ENCODE peak calls at places on chromosomes 6 and 20, in four cellular contexts. U is suprapubic skin, P is heart right ventricle, Z is pancreas. K is an unnamed sample.

GRCh38 chr6:47246556-47246955 is 63.1 kb downstream of the TNFRSF21 start:
- DNase-seq in Z (no peak), P (no peak), U (no peak), K (no peak)

GRCh38 chr6:151590742-151591141 is 96.9 kb downstream of the CCDC170 start:
- DNase-seq in P (no peak), U (no peak), Z (no peak), K (no peak)

GRCh38 chr20:44598413-44599290 is 16.3 kb downstream of the PKIG start:
- DNase-seq in U (no peak), P (peak; percentile 64), Z (no peak), K (no peak)

GRCh38 chr6:10584607-10585006 is 63.5 kb downstream of the GCNT2 start:
- DNase-seq in P (no peak), Z (no peak), U (no peak), K (no peak)

GRCh38 chr6:52328303-52328662 is 33.7 kb upstream of the PAQR8 start:
- DNase-seq in U (no peak), P (no peak), Z (no peak), K (no peak)

GRCh38 chr20:4471221-4471620 is 250.5 kb upstream of the PRND start:
- DNase-seq in P (no peak), U (no peak), Z (no peak), K (no peak)

GRCh38 chr20:6636209-6637159 is 131.0 kb upstream of the BMP2 start:
- DNase-seq in P (no peak), Z (peak; percentile 44), U (no peak), K (no peak)

GRCh38 chr20:31572042-31572700 is 32.9 kb upstream of the ID1 start:
- DNase-seq in U (no peak), Z (no peak), P (no peak), K (no peak)

GRCh38 chr6:169847773-169848380 is 96.5 kb downstream of the ERMARD start:
- DNase-seq in Z (no peak), P (no peak), U (no peak), K (peak; percentile 67)

GRCh38 chr6:125519367-125519766 is 217.6 kb upstream of the HDDC2 start:
- DNase-seq in U (no peak), Z (no peak), P (no peak), K (no peak)

GRCh38 chr6:75204959-75205775 is 686 bp downstream of the COL12A1 start:
- DNase-seq in P (peak; percentile 31), U (peak; percentile 82), Z (no peak), K (peak; percentile 90)

GRCh38 chr6:31558631-31559500 is 11.5 kb downstream of the NFKBIL1 start:
- DNase-seq in Z (no peak), P (no peak), U (no peak), K (no peak)

GRCh38 chr6:164085552-164086325 is 671.2 kb downstream of the QKI start:
- DNase-seq in Z (peak; percentile 54), U (no peak), P (peak; percentile 81), K (peak; percentile 91)

GRCh38 chr20:13671500-13672288 is 33.0 kb upstream of the TASP1 start:
- DNase-seq in P (no peak), Z (no peak), U (no peak), K (no peak)

GRCh38 chr6:25637946-25638345 is 14.1 kb upstream of the SCGN start:
- DNase-seq in Z (peak; percentile 62), P (no peak), U (no peak), K (no peak)

GRCh38 chr20:49712918-49713778 is 530 bp downstream of the B4GALT5 start:
- DNase-seq in P (peak; percentile 53), U (peak; percentile 81), Z (peak; percentile 41), K (peak; percentile 75)

GRCh38 chr6:112309244-112309643 is 37.9 kb upstream of the RFPL4B start:
- DNase-seq in P (no peak), Z (no peak), U (no peak), K (no peak)

GRCh38 chr6:82022614-82023102 is 224.9 kb downstream of the IBTK start:
- DNase-seq in P (no peak), Z (no peak), U (no peak), K (no peak)

GRCh38 chr20:64095927-64096326 is 11.4 kb downstream of the NPBWR2 start:
- DNase-seq in P (no peak), Z (no peak), U (no peak), K (no peak)

GRCh38 chr6:21556968-21557721 is 36.4 kb upstream of the SOX4 start:
- DNase-seq in P (no peak), Z (peak; percentile 19), U (no peak), K (no peak)

GRCh38 chr6:24016857-24017256 is 109.2 kb upstream of the NRSN1 start:
- DNase-seq in U (no peak), P (no peak), Z (no peak), K (no peak)

GRCh38 chr6:42320762-42321161 is 103.1 kb upstream of the MRPS10 start:
- DNase-seq in U (no peak), P (no peak), Z (no peak), K (no peak)

GRCh38 chr6:147738516-147739187 is 230.2 kb downstream of the SAMD5 start:
- DNase-seq in P (no peak), Z (no peak), U (no peak), K (no peak)

GRCh38 chr20:43563991-43564390 is 5.2 kb downstream of the SGK2 start:
- DNase-seq in U (no peak), P (no peak), Z (no peak), K (no peak)

GRCh38 chr6:2155206-2155605 is 90.2 kb downstream of the GMDS start:
- DNase-seq in P (no peak), U (no peak), Z (no peak), K (no peak)

GRCh38 chr6:34743625-34744293 is 13.5 kb upstream of the SNRPC start:
- DNase-seq in P (no peak), Z (no peak), U (peak; percentile 61), K (no peak)

GRCh38 chr20:44963325-44964215 is 2.7 kb upstream of the STK4 start:
- DNase-seq in U (no peak), P (no peak), Z (no peak), K (no peak)

GRCh38 chr6:36679043-36679821 is 718 bp downstream of the CDKN1A start:
- DNase-seq in P (peak; percentile 82), Z (peak; percentile 82), U (peak; percentile 94), K (peak; percentile 96)

GRCh38 chr6:165704001-165704748 is 41.1 kb upstream of the PDE10A start:
- DNase-seq in U (no peak), P (no peak), Z (no peak), K (no peak)

GRCh38 chr20:9971746-9972145 is 63.0 kb upstream of the ANKEF1 start:
- DNase-seq in P (no peak), Z (no peak), U (no peak), K (no peak)

GRCh38 chr20:9978395-9979004 is 56.3 kb upstream of the ANKEF1 start:
- DNase-seq in P (no peak), U (no peak), Z (peak; percentile 37), K (no peak)

GRCh38 chr20:9977629-9978028 is 57.2 kb upstream of the ANKEF1 start:
- DNase-seq in Z (no peak), P (no peak), U (no peak), K (no peak)

GRCh38 chr20:9969626-9970025 is 65.2 kb upstream of the ANKEF1 start:
- DNase-seq in P (no peak), Z (no peak), U (no peak), K (no peak)

DNA sequence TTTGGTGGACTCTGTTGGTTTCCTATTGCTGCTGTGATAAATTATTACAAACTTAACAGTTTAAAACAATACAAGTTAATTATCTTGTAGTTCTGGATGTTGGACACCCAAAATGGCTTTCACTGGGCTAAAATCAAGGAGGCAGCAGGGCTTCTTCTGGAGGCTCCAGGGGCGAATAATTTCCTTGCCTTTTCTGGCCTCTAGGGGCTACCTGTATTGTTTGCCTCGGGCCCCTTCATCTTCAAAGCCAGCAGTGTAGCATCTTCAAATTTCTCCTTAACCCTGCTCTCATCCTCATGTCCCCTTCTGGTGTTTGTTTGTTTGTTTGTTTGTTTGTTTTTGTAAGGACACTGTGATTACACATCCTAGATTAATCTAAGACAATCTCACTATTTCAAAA is 60.5 kb upstream of the ANKEF1 start:
- DNase-seq in Z (no peak), U (no peak), P (no peak), K (no peak)
- TF ChIP-seq CTCF in Z (no peak), U (no peak), P (no peak), K (no peak)

DNA sequence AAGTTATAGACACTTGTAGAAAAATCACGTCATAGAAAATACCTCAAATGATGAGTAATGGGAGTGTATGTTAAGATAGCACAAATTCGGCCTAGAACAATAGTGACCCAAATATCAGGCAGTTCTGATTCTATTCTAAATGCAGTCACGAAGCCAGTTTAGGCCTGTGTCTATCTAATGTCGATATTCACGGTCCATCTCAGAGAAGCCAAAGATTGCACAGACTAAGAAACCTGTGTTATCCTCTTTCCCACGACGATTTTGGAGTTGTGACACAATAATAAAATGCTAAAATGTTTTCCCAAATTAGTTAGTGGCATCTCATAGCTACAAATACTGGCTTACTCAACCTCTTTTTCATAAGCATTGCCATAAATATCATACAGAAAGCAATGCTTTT is 4.0 kb downstream of the HIVEP2 start:
- DNase-seq in Z (no peak), P (no peak), U (no peak), K (no peak)
- H3K4me3 ChIP-seq in Z (no peak overlapping the region), P (no peak overlapping the region), U (no peak overlapping the region), K (no peak overlapping the region)

DNA sequence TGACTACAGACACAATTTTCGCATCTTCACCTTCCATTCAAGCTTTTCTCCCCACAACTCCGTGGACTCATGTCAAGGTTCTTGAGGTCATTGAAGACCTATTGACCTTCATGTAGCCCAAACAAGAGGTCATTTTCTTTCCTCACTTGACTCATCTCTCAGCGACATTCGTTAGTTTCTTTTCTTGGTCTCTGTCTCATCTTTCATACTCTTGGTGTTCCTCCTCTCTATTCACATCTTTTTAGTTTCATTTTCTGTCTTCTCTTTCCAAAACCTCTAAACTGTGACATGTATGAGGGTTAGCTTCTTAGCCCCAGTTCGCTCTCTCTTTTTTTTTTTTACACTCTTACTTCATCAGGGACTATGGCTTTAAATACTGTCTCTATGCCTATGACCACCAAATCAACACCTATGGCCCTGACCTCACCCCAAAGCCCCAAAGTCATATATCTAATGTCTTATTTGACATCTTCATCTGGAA is 128.6 kb upstream of the BACH2 start:
- DNase-seq in U (no peak), Z (no peak), P (no peak), K (no peak)
- H3K27ac ChIP-seq in U (no peak overlapping the region), Z (no peak overlapping the region), P (no peak overlapping the region), K (no peak overlapping the region)

GRCh38 chr20:11716239-11716944 is 201.3 kb upstream of the BTBD3 start:
- DNase-seq in Z (no peak), P (no peak), U (no peak), K (no peak)
- TF ChIP-seq CTCF in Z (peak; percentile 6), P (no peak), U (no peak), K (no peak)

GRCh38 chr6:150038202-150038830 is 13.0 kb upstream of the RAET1L start:
- DNase-seq in Z (no peak), U (peak; percentile 61), P (no peak), K (no peak)
- H3K4me3 ChIP-seq in Z (no peak overlapping the region), U (peak overlapping the region; percentile 32), P (peak overlapping the region; percentile 6), K (peak overlapping the region; percentile 65)

GRCh38 chr20:53915459-53916172 is 154.8 kb downstream of the BCAS1 start:
- DNase-seq in Z (peak; percentile 86), P (peak; percentile 96), U (peak; percentile 97), K (peak; percentile 95)
- H3K27ac ChIP-seq in Z (peak overlapping the region; percentile 79), P (peak overlapping the region; percentile 96), U (peak overlapping the region; percentile 83), K (peak overlapping the region; percentile 89)